ENCODE peak calls at places on chromosomes 1 and 21, in ten cellular contexts. R is psoas muscle; J is uterus; X is PC-3; V is CD8-positive, alpha-beta memory T cell; C is fibroblast of lung; W is neural progenitor cell; F is stomach; I is endodermal cell; M is prostate gland. H is an unnamed sample.
A peak's percentile ranks its signal among the peaks of the same experiment; 100 is the strongest.

GRCh38 chr1:21598904-21599303 is 70.3 kb downstream of the RAP1GAP start:
- DNase-seq in X (no peak), W (no peak), C (no peak), I (no peak), R (no peak), F (no peak), M (no peak), V (no peak), J (no peak), H (no peak)

GRCh38 chr1:21216835-21217811 is 40.4 kb upstream of the EIF4G3 start:
- DNase-seq in M (peak; percentile 23), I (peak; percentile 90), C (peak; percentile 45), R (peak; percentile 62), W (peak; percentile 78), V (peak; percentile 42), X (peak; percentile 78), J (peak; percentile 51), F (peak; percentile 65), H (peak; percentile 86)

GRCh38 chr1:54996869-54997710 is 1.6 kb upstream of the BSND start:
- DNase-seq in X (no peak), R (no peak), J (no peak), I (peak; percentile 77), F (no peak), M (no peak), W (peak; percentile 48), V (no peak), C (peak; percentile 10), H (no peak)

GRCh38 chr1:43978551-43979260 is at the start of gene B4GALT2:
- DNase-seq in C (no peak), M (peak; percentile 30), F (peak; percentile 43), R (peak; percentile 74), X (peak; percentile 38), W (peak; percentile 69), V (peak; percentile 29), J (peak; percentile 26), I (peak; percentile 80), H (peak; percentile 53)

GRCh38 chr1:29002792-29003191 is 88.4 kb downstream of the EPB41 start:
- DNase-seq in I (no peak), R (no peak), M (no peak), X (peak; percentile 85), V (no peak), F (no peak), W (no peak), J (no peak), C (no peak), H (no peak)

GRCh38 chr21:18759751-18760161 is 356.2 kb upstream of the TMPRSS15 start:
- DNase-seq in F (no peak), C (no peak), V (no peak), M (no peak), X (peak; percentile 29), I (no peak), R (no peak), J (no peak), W (no peak), H (no peak)

GRCh38 chr1:208106218-208106617 is 138.0 kb downstream of the PLXNA2 start:
- DNase-seq in R (no peak), V (no peak), C (no peak), X (no peak), M (no peak), I (no peak), J (no peak), W (no peak), F (no peak), H (no peak)

GRCh38 chr1:183568176-183569041 is 21.9 kb downstream of the NCF2 start:
- DNase-seq in X (no peak), I (peak; percentile 44), C (no peak), R (no peak), V (no peak), M (no peak), W (no peak), J (no peak), F (no peak), H (peak; percentile 80)

GRCh38 chr1:213492161-213493041 is 441.4 kb downstream of the RPS6KC1 start:
- DNase-seq in I (no peak), W (no peak), F (no peak), M (no peak), C (no peak), V (no peak), X (no peak), J (no peak), R (no peak), H (no peak)

GRCh38 chr21:28207776-28208175 is 784.9 kb downstream of the LTN1 start:
- DNase-seq in V (no peak), X (peak; percentile 77), C (peak; percentile 71), R (no peak), J (no peak), I (no peak), M (no peak), W (no peak), F (no peak), H (no peak)

GRCh38 chr1:180916012-180916770 is 3.5 kb downstream of the KIAA1614 start:
- DNase-seq in V (no peak), M (no peak), F (no peak), J (no peak), X (no peak), W (no peak), I (peak; percentile 51), R (no peak), C (no peak), H (no peak)
- H3K27me3 ChIP-seq in V (peaks cover 3% of the 10 kb centered on the region), M (no peaks in the 10 kb centered on the region), F (peaks cover 28% of the 10 kb centered on the region), J (no peaks in the 10 kb centered on the region), X (no peaks in the 10 kb centered on the region), W (peaks cover 32% of the 10 kb centered on the region), I (peaks cover 29% of the 10 kb centered on the region), R (no peaks in the 10 kb centered on the region), C (no peaks in the 10 kb centered on the region), H (no peaks in the 10 kb centered on the region)

GRCh38 chr21:42309753-42310213 is 5.4 kb downstream of the TFF3 start:
- DNase-seq in F (peak; percentile 75), X (peak; percentile 64), R (peak; percentile 77), M (peak; percentile 35), I (peak; percentile 95), W (peak; percentile 79), C (peak; percentile 8), V (peak; percentile 55), J (no peak), H (no peak)
- H3K27me3 ChIP-seq in F (peaks cover 68% of the 10 kb centered on the region), X (no peaks in the 10 kb centered on the region), R (no peaks in the 10 kb centered on the region), M (no peaks in the 10 kb centered on the region), I (peaks cover 7% of the 10 kb centered on the region), W (peaks cover 6% of the 10 kb centered on the region), C (no peaks in the 10 kb centered on the region), V (no peaks in the 10 kb centered on the region), J (peaks cover 8% of the 10 kb centered on the region), H (no peaks in the 10 kb centered on the region)

GRCh38 chr1:36653850-36654249 is 171.1 kb upstream of the CSF3R start:
- DNase-seq in J (no peak), V (no peak), F (no peak), X (peak; percentile 5), W (no peak), M (no peak), C (peak; percentile 12), R (no peak), I (no peak), H (no peak)

GRCh38 chr1:36651176-36651910 is 168.6 kb upstream of the CSF3R start:
- DNase-seq in J (no peak), R (no peak), X (no peak), V (no peak), F (no peak), W (no peak), I (no peak), C (no peak), M (no peak), H (no peak)

GRCh38 chr1:36652586-36652985 is 169.9 kb upstream of the CSF3R start:
- DNase-seq in M (no peak), V (no peak), X (no peak), C (no peak), W (no peak), F (no peak), I (no peak), J (no peak), R (no peak), H (peak; percentile 23)

GRCh38 chr1:36652011-36652410 is 169.3 kb upstream of the CSF3R start:
- DNase-seq in M (no peak), R (no peak), F (no peak), W (no peak), J (no peak), V (no peak), X (no peak), I (no peak), C (no peak), H (no peak)

GRCh38 chr1:36650200-36651065 is 167.7 kb upstream of the CSF3R start:
- DNase-seq in W (peak; percentile 69), C (peak; percentile 25), M (peak; percentile 17), V (peak; percentile 35), R (peak; percentile 59), I (peak; percentile 94), F (peak; percentile 75), X (peak; percentile 68), J (no peak), H (peak; percentile 66)
- H3K27me3 ChIP-seq in W (no peaks in the 10 kb centered on the region), C (no peaks in the 10 kb centered on the region), M (no peaks in the 10 kb centered on the region), V (no peaks in the 10 kb centered on the region), R (no peaks in the 10 kb centered on the region), I (no peaks in the 10 kb centered on the region), F (peaks cover 52% of the 10 kb centered on the region), X (peaks cover 66% of the 10 kb centered on the region), J (no peaks in the 10 kb centered on the region), H (no peaks in the 10 kb centered on the region)

GRCh38 chr1:152110365-152110859 is 4.8 kb downstream of the TCHH start:
- DNase-seq in R (peak; percentile 50), J (no peak), W (peak; percentile 28), I (no peak), M (peak; percentile 12), V (no peak), X (peak; percentile 49), C (peak; percentile 42), F (no peak), H (peak; percentile 82)

GRCh38 chr1:152108899-152109222 is 6.4 kb downstream of the TCHH start:
- DNase-seq in I (peak; percentile 67), V (no peak), M (no peak), R (no peak), J (no peak), F (no peak), W (no peak), X (no peak), C (no peak), H (peak; percentile 54)

GRCh38 chr1:152107984-152108898 is 7.0 kb downstream of the TCHH start:
- DNase-seq in W (peak; percentile 4), F (no peak), X (no peak), R (no peak), I (peak; percentile 84), M (no peak), C (peak; percentile 82), V (no peak), J (no peak), H (no peak)

GRCh38 chr1:152109998-152110294 is 5.3 kb downstream of the TCHH start:
- DNase-seq in V (no peak), W (no peak), C (peak; percentile 7), J (no peak), I (peak; percentile 52), M (no peak), R (no peak), F (no peak), X (no peak), H (no peak)

DNA sequence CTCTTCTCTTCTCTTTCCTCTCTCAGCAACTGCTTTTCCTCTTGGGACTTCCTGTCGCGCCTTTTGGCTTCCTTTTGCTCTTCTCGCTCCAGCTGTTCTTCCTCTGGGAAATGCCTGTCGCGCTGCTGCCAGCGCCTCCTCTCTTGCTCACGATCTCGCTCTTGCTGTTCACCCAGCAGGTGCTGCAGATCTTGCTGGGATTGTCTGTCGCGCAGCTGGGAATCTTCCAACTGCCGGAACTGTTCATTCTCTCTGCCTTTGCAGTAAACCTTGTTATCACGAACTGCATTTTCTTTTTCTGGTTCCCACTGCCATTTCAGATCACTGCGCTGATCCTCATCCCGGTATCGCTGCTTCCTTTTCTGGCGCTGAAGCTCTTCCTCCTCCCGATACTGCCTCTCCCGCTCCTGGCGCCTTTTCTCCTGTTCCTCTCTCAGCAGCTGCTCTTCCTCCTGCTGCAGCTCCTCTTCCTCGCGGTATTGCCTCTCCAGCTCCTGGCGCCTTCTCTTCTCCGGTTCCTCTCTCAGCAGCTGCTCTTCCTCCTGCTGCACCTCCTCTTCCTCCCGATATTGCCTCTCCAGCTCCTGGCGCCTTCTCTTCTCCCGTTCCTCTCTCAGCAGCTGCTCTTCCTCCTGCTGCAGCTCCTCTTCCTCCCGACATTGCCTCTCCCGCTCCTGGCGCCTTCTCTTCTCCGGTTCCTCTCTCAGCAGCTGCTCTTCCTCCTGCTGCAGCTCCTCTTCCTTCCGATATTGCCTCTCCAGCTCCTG is 5.8 kb downstream of the TCHH start:
- DNase-seq in X (peak; percentile 44), M (no peak), V (no peak), F (no peak), C (peak; percentile 10), W (no peak), I (peak; percentile 69), R (no peak), J (no peak), H (no peak)
- H3K27me3 ChIP-seq in X (peaks cover 98% of the 10 kb centered on the region), M (no peaks in the 10 kb centered on the region), V (peaks cover 62% of the 10 kb centered on the region), F (peaks cover 100% of the 10 kb centered on the region), C (peaks cover 73% of the 10 kb centered on the region), W (peaks cover 99% of the 10 kb centered on the region), I (peaks cover 95% of the 10 kb centered on the region), R (peaks cover 8% of the 10 kb centered on the region), J (peaks cover 67% of the 10 kb centered on the region), H (no peaks in the 10 kb centered on the region)